ENCODE peak calls at places on chromosomes 13 and 19, in eight cellular contexts. B is body of pancreas, A is IMR-90, Q is right lobe of liver, E is NB4, Y is testis, C is GM12892, U is heart left ventricle. K is an unnamed sample.

GRCh38 chr19:53906211-53907192 is 2.6 kb upstream of the CACNG7 start:
- DNase-seq in C (peak), U (peak), E (peak), Q (peak), A (no peak), Y (peak), B (peak), K (no peak)

GRCh38 chr19:5680083-5680436 is 256 bp downstream of the MICOS13 start:
- DNase-seq in Q (no peak), B (no peak), A (peak), Y (no peak), E (no peak), U (no peak), C (no peak), K (no peak)

GRCh38 chr13:109673477-109673876 is 112.9 kb downstream of the IRS2 start:
- DNase-seq in B (no peak), E (no peak), A (peak), Q (no peak), U (no peak), Y (no peak), C (no peak), K (no peak)

GRCh38 chr19:50333737-50334617 is 4.8 kb upstream of the KCNC3 start:
- DNase-seq in C (peak), Y (peak), A (no peak), Q (peak), U (peak), E (no peak), B (peak), K (peak)

GRCh38 chr19:39788244-39788643 is 9.6 kb downstream of the LEUTX start:
- DNase-seq in Y (no peak), Q (no peak), C (no peak), U (no peak), A (no peak), E (no peak), B (no peak), K (no peak)

GRCh38 chr19:5445667-5446066 is 9.6 kb upstream of the ZNRF4 start:
- DNase-seq in B (no peak), U (peak), Q (no peak), E (no peak), A (no peak), C (no peak), Y (no peak), K (no peak)

GRCh38 chr13:27171244-27171829 is at the start of gene USP12:
- DNase-seq in Y (peak), U (peak), C (peak), E (peak), B (no peak), A (peak), Q (peak), K (no peak)

GRCh38 chr19:23437901-23438300 is 42.6 kb upstream of the ZNF91 start:
- DNase-seq in C (no peak), E (no peak), B (no peak), A (no peak), Y (no peak), Q (no peak), U (no peak), K (no peak)

GRCh38 chr19:2309734-2310362 is 1.9 kb upstream of the LINGO3 start:
- DNase-seq in U (no peak), Q (no peak), C (no peak), Y (peak), B (peak), E (peak), A (peak), K (no peak)

GRCh38 chr19:45385392-45386221 is 15.2 kb upstream of the ERCC2 start:
- DNase-seq in C (peak), B (no peak), Y (no peak), U (no peak), A (no peak), E (no peak), Q (no peak), K (no peak)

GRCh38 chr19:806815-807421 is 9.7 kb downstream of the PTBP1 start:
- DNase-seq in A (no peak), B (no peak), Y (no peak), C (peak), E (no peak), U (no peak), Q (no peak), K (no peak)

GRCh38 chr13:43235028-43235427 is 211.6 kb downstream of the DNAJC15 start:
- DNase-seq in Q (no peak), Y (no peak), B (no peak), E (no peak), U (no peak), C (no peak), A (no peak), K (no peak)

GRCh38 chr13:20182231-20182846 is 10.4 kb downstream of the GJB2 start:
- DNase-seq in A (peak), Q (no peak), U (no peak), Y (peak), C (peak), B (peak), E (peak), K (peak)

GRCh38 chr19:55554302-55554701 is 9.0 kb upstream of the SBK3 start:
- DNase-seq in C (no peak), Y (no peak), Q (no peak), A (no peak), U (peak), B (no peak), E (no peak), K (no peak)

GRCh38 chr13:99276706-99277105 is 18.5 kb upstream of the GPR18 start:
- DNase-seq in B (no peak), U (no peak), C (no peak), Q (no peak), E (no peak), A (no peak), Y (no peak), K (no peak)

GRCh38 chr13:44819245-44819644 is 170.0 kb downstream of the NUFIP1 start:
- DNase-seq in B (no peak), A (peak), U (no peak), C (no peak), E (peak), Y (no peak), Q (no peak), K (no peak)
- TF ChIP-seq POLR2A in B (no peak), A (no peak), U (no peak), C (no peak), E (no peak), Y (no peak), Q (no peak), K (no peak)

GRCh38 chr19:36116344-36116637 is 1.0 kb downstream of the TBCB start:
- DNase-seq in Y (no peak), A (no peak), B (no peak), Q (no peak), E (no peak), C (no peak), U (no peak), K (no peak)

GRCh38 chr19:36113425-36113824 is 1.2 kb downstream of the POLR2I start:
- DNase-seq in C (no peak), B (no peak), Q (no peak), E (no peak), U (no peak), A (no peak), Y (no peak), K (no peak)

GRCh38 chr19:36113895-36114762 is 546 bp downstream of the POLR2I start:
- DNase-seq in B (peak), U (no peak), Y (peak), A (peak), E (no peak), Q (no peak), C (no peak), K (peak)

GRCh38 chr19:36114763-36115452 is at the start of gene POLR2I:
- DNase-seq in E (peak), B (peak), C (peak), A (peak), Y (peak), U (peak), Q (peak), K (peak)

GRCh38 chr19:36115453-36116343 is at the start of gene TBCB:
- DNase-seq in U (peak), C (peak), E (no peak), B (no peak), Y (peak), Q (peak), A (peak), K (peak)
- TF ChIP-seq POLR2A in U (peak), C (peak), E (peak), B (no peak), Y (no peak), Q (peak), A (peak), K (no peak)

GRCh38 chr19:58499021-58499927 is 12.5 kb downstream of the SLC27A5 start:
- DNase-seq in A (peak), U (peak), B (peak), E (peak), Q (peak), C (peak), Y (peak), K (peak)
- TF ChIP-seq POLR2A in A (peak), U (peak), B (peak), E (peak), Q (no peak), C (peak), Y (no peak), K (no peak)

DNA sequence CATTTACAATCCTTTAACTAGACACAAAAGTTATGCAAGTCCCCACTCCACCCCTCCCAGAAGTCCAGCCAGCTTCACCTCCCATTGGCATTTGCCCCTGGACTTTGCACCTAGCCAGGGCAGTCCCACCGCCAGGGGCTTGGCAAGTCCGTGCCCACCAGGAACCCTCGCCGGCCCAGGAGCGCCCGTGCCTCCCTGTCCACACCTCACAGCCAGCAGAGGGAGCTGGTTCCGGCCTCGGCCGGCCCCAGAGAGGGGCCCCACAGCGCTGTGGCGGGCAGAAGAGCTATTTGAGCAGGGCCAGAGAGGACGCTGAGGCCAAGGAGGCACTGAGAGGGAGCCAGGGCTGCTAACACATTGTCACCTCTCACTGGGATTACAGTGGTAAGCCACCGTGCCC is 796.6 kb upstream of the PCDH20 start:
- DNase-seq in E (no peak), Y (no peak), A (no peak), C (no peak), U (peak), Q (no peak), B (no peak), K (no peak)
- TF ChIP-seq POLR2A in E (no peak), Y (no peak), A (no peak), C (no peak), U (no peak), Q (no peak), B (no peak), K (no peak)

K was measured in lower leg skin.